ENCODE peak calls at places on chromosomes 12 and 14, in four cellular contexts. I, L, N and B are unnamed samples.

GRCh38 chr12:130164931-130165330 is 2.7 kb downstream of the FZD10 start:
- DNase-seq in I (no peak), L (no peak), N (no peak), B (no peak)

GRCh38 chr14:77071938-77072388 is 26.1 kb upstream of the CIPC start:
- DNase-seq in I (no peak), L (no peak), N (no peak), B (no peak)

GRCh38 chr12:21731144-21731543 is 43.4 kb downstream of the KCNJ8 start:
- DNase-seq in I (no peak), L (no peak), N (no peak), B (no peak)

GRCh38 chr12:18135086-18135485 is 45.1 kb upstream of the RERGL start:
- DNase-seq in I (no peak), L (no peak), N (no peak), B (no peak)

GRCh38 chr14:59301354-59301753 is 112.9 kb downstream of the DAAM1 start:
- DNase-seq in I (no peak), L (no peak), N (no peak), B (no peak)

GRCh38 chr12:122182887-122183587 is at the start of gene LRRC43:
- DNase-seq in I (no peak), L (no peak), N (no peak), B (peak)

GRCh38 chr12:98453492-98453891 is 61.9 kb upstream of the TMPO start:
- DNase-seq in I (no peak), L (no peak), N (no peak), B (no peak)

GRCh38 chr12:53591301-53592206 is 34.6 kb downstream of the ATF7 start:
- DNase-seq in I (peak), L (no peak), N (no peak), B (no peak)

GRCh38 chr14:71319646-71320045 is 412.4 kb downstream of the PCNX1 start:
- DNase-seq in I (peak), L (no peak), N (no peak), B (peak)

GRCh38 chr14:68088463-68088862 is 268.9 kb downstream of the RAD51B start:
- DNase-seq in I (peak), L (no peak), N (no peak), B (no peak)

GRCh38 chr12:13404631-13405473 is 208.3 kb downstream of the EMP1 start:
- DNase-seq in I (no peak), L (no peak), N (no peak), B (no peak)

GRCh38 chr12:66059670-66060069 is 70.9 kb downstream of the LLPH start:
- DNase-seq in I (no peak), L (no peak), N (no peak), B (no peak)

GRCh38 chr12:64900540-64900939 is 76.1 kb downstream of the TBC1D30 start:
- DNase-seq in I (no peak), L (no peak), N (no peak), B (no peak)

GRCh38 chr12:131863711-131864396 is 30.6 kb upstream of the ULK1 start:
- DNase-seq in I (no peak), L (no peak), N (no peak), B (no peak)

GRCh38 chr12:124493809-124494750 is 73.3 kb downstream of the NCOR2 start:
- DNase-seq in I (no peak), L (no peak), N (no peak), B (no peak)

GRCh38 chr14:21142357-21142756 is 13.5 kb downstream of the OR5AU1 start:
- DNase-seq in I (no peak), L (no peak), N (no peak), B (no peak)

GRCh38 chr14:65211341-65211987 is 109.1 kb upstream of the MAX start:
- DNase-seq in I (no peak), L (no peak), N (no peak), B (peak)

GRCh38 chr12:16675438-16675837 is 69.5 kb upstream of the LMO3 start:
- DNase-seq in I (no peak), L (no peak), N (no peak), B (no peak)

GRCh38 chr14:92673601-92674000 is 74.8 kb downstream of the LGMN start:
- DNase-seq in I (no peak), L (no peak), N (no peak), B (no peak)

GRCh38 chr14:102731871-102732800 is 45.1 kb upstream of the TRAF3 start:
- DNase-seq in I (no peak), L (no peak), N (no peak), B (no peak)

GRCh38 chr12:60182354-60182753 is 586.5 kb downstream of the SLC16A7 start:
- DNase-seq in I (no peak), L (no peak), N (no peak), B (no peak)

GRCh38 chr12:77218278-77218677 is 152.9 kb upstream of the E2F7 start:
- DNase-seq in I (no peak), L (no peak), N (no peak), B (no peak)

GRCh38 chr12:121628037-121628436 is 1.7 kb downstream of the ORAI1 start:
- DNase-seq in I (peak), L (no peak), N (no peak), B (peak)

GRCh38 chr12:64077922-64078321 is 144.2 kb downstream of the KICS2 start:
- DNase-seq in I (peak), L (no peak), N (no peak), B (no peak)

GRCh38 chr12:9943244-9943643 is 11.1 kb upstream of the CLEC2A start:
- DNase-seq in I (no peak), L (no peak), N (no peak), B (no peak)

GRCh38 chr12:132494294-132495164 is 4.6 kb downstream of the FBRSL1 start:
- DNase-seq in I (no peak), L (no peak), N (no peak), B (peak)